ENCODE peak calls at places on chromosome X, in seven cellular contexts. C is fibroblast of lung; L is stimulated activated CD4-positive, alpha-beta T cell treated with anti-CD3 and anti-CD28 coated beads, Interleukin-4, amount 100 ng/mL, for 4 hours; O is ascending aorta; X is NCI-H187 treated with DMSO at 0.1 percent for 48 hours; Q is keratinocyte; T is right lobe of liver. Y is an unnamed sample.

GRCh38 chrX:45815389-45815788 is 614.7 kb upstream of the DIPK2B start:
- DNase-seq in C (no peak), L (no peak), O (no peak), X (no peak), Q (no peak), T (no peak), Y (no peak)

GRCh38 chrX:1323315-1323714 is 13.3 kb upstream of the IL3RA start:
- DNase-seq in C (no peak), L (peak), O (no peak), X (no peak), Q (no peak), T (peak), Y (no peak)

GRCh38 chrX:104806346-104806745 is 240.3 kb downstream of the IL1RAPL2 start:
- DNase-seq in C (no peak), L (no peak), O (no peak), X (no peak), Q (no peak), T (no peak), Y (no peak)

GRCh38 chrX:119512145-119512800 is 44.0 kb downstream of the SLC25A5 start:
- DNase-seq in C (peak), L (no peak), O (peak), X (peak), Q (no peak), T (peak), Y (no peak)

GRCh38 chrX:78357342-78358055 is 30.1 kb upstream of the CYSLTR1 start:
- DNase-seq in C (no peak), L (no peak), O (no peak), X (no peak), Q (peak), T (no peak), Y (no peak)

GRCh38 chrX:43655151-43655676 is 885 bp upstream of the MAOA start:
- DNase-seq in C (peak), L (peak), O (peak), X (no peak), Q (peak), T (peak), Y (peak)

GRCh38 chrX:12890467-12890866 is 16.0 kb upstream of the TLR8 start:
- DNase-seq in C (no peak), L (no peak), O (no peak), X (no peak), Q (no peak), T (no peak), Y (no peak)

GRCh38 chrX:134849390-134849789 is 141.4 kb upstream of the SMIM10 start:
- DNase-seq in C (peak), L (no peak), O (no peak), X (no peak), Q (no peak), T (no peak), Y (no peak)

GRCh38 chrX:2342281-2342688 is 158.5 kb downstream of the DHRSX start:
- DNase-seq in C (no peak), L (no peak), O (peak), X (no peak), Q (peak), T (no peak), Y (no peak)

GRCh38 chrX:72094894-72095293 is 36.8 kb downstream of the RTL5 start:
- DNase-seq in C (peak), L (no peak), O (no peak), X (no peak), Q (no peak), T (no peak), Y (peak)

GRCh38 chrX:154457491-154458115 is 478 bp upstream of the PLXNA3 start:
- DNase-seq in C (no peak), L (peak), O (no peak), X (no peak), Q (peak), T (no peak), Y (peak)

GRCh38 chrX:925094-925493 is 287.4 kb downstream of the CRLF2 start:
- DNase-seq in C (no peak), L (no peak), O (no peak), X (no peak), Q (no peak), T (no peak), Y (no peak)

GRCh38 chrX:47568656-47569295 is 7.8 kb downstream of the ARAF start:
- DNase-seq in C (no peak), L (no peak), O (no peak), X (no peak), Q (no peak), T (no peak), Y (peak)

GRCh38 chrX:27254663-27255062 is 208.5 kb downstream of the PPP4R3C start:
- DNase-seq in C (peak), L (no peak), O (no peak), X (no peak), Q (no peak), T (no peak), Y (no peak)

GRCh38 chrX:40154229-40154852 is 56.6 kb upstream of the BCOR start:
- DNase-seq in C (peak), L (no peak), O (no peak), X (no peak), Q (no peak), T (peak), Y (no peak)

GRCh38 chrX:98523026-98523425 is 1639.3 kb downstream of the RPA4 start:
- DNase-seq in C (no peak), L (no peak), O (no peak), X (no peak), Q (no peak), T (no peak), Y (no peak)

GRCh38 chrX:19604375-19604774 is 89.1 kb upstream of the MAP3K15 start:
- DNase-seq in C (no peak), L (no peak), O (no peak), X (no peak), Q (no peak), T (no peak), Y (no peak)

Y was measured in T-helper 17 cell.